ENCODE peak calls at places on chromosomes 2 and 18, in six cellular contexts. L, X, F, N, H and W are unnamed samples.

GRCh38 chr2:218003994-218004419 is 1.2 kb upstream of the TNS1 start:
- DNase-seq in F (peak; percentile 25), X (no peak), L (no peak), H (no peak), N (peak; percentile 73), W (no peak)

GRCh38 chr18:36511791-36512352 is 214.4 kb downstream of the FHOD3 start:
- DNase-seq in X (no peak), L (peak; percentile 69), H (no peak), N (no peak), F (no peak), W (no peak)

GRCh38 chr2:116095636-116096035 is 1653.2 kb downstream of the DPP10 start:
- DNase-seq in L (no peak), F (no peak), X (no peak), N (no peak), H (no peak), W (no peak)

GRCh38 chr2:48607307-48608014 is 10.2 kb upstream of the GTF2A1L start:
- DNase-seq in N (no peak), L (no peak), F (peak; percentile 43), X (no peak), H (no peak), W (no peak)

GRCh38 chr2:195559431-195559914 is 97.6 kb upstream of the SLC39A10 start:
- DNase-seq in L (no peak), H (no peak), F (peak; percentile 74), X (peak; percentile 38), N (no peak), W (peak; percentile 93)

GRCh38 chr2:128354731-128355470 is 36.2 kb upstream of the HS6ST1 start:
- DNase-seq in N (no peak), X (no peak), F (peak; percentile 39), L (no peak), H (peak; percentile 10), W (no peak)

GRCh38 chr18:27223570-27224340 is 38.6 kb upstream of the CHST9 start:
- DNase-seq in X (no peak), N (no peak), F (no peak), H (no peak), L (no peak), W (no peak)

GRCh38 chr2:64502860-64503259 is 21.3 kb upstream of the AFTPH start:
- DNase-seq in L (no peak), F (no peak), X (no peak), N (no peak), H (no peak), W (no peak)

GRCh38 chr2:175620035-175620434 is 382.0 kb downstream of the LNPK start:
- DNase-seq in X (no peak), H (no peak), L (no peak), F (no peak), N (no peak), W (no peak)

GRCh38 chr2:10741139-10741538 is 19.7 kb downstream of the ATP6V1C2 start:
- DNase-seq in X (no peak), F (no peak), H (no peak), L (no peak), N (no peak), W (no peak)

GRCh38 chr2:110126086-110126773 is 10.6 kb upstream of the MALL start:
- DNase-seq in N (no peak), L (no peak), X (no peak), H (no peak), F (no peak), W (no peak)

GRCh38 chr2:168008796-168009195 is 238.6 kb downstream of the STK39 start:
- DNase-seq in X (no peak), N (no peak), H (no peak), L (no peak), F (no peak), W (no peak)

GRCh38 chr2:97713296-97714083 is at the start of gene ZAP70:
- DNase-seq in X (peak; percentile 23), F (no peak), N (no peak), H (no peak), L (no peak), W (peak; percentile 75)